ENCODE peak calls at places on chromosome 6, in five cellular contexts. L is stimulated activated CD8-positive, alpha-beta memory T cell treated with anti-CD3 and anti-CD28 coated beads, Interleukin-7, amount 100 ng/mL, for 4 hours; M is RCC 7860; U is mucosa of descending colon; J is activated CD8-positive, alpha-beta memory T cell treated with anti-CD3 and anti-CD28 coated beads, Interleukin-2, amount 50 U/mL, for 48 hours. O is an unnamed sample.

GRCh38 chr6:152356016-152356415 is 281.1 kb downstream of the SYNE1 start:
- DNase-seq in L (no peak), M (no peak), U (no peak), J (no peak), O (no peak)

GRCh38 chr6:106525111-106525884 is 104.0 kb downstream of the RTN4IP1 start:
- DNase-seq in L (no peak), M (peak), U (no peak), J (no peak), O (no peak)

GRCh38 chr6:45075246-45075645 is 252.9 kb upstream of the RUNX2 start:
- DNase-seq in L (no peak), M (peak), U (no peak), J (no peak), O (no peak)

GRCh38 chr6:15246217-15247211 is 645 bp downstream of the JARID2 start:
- DNase-seq in L (no peak), M (no peak), U (no peak), J (no peak), O (no peak)

GRCh38 chr6:15131234-15132195 is 114.4 kb upstream of the JARID2 start:
- DNase-seq in L (no peak), M (no peak), U (no peak), J (no peak), O (no peak)

GRCh38 chr6:129631070-129631469 is 78.9 kb downstream of the ARHGAP18 start:
- DNase-seq in L (no peak), M (no peak), U (no peak), J (no peak), O (no peak)

GRCh38 chr6:89357390-89357789 is 4.9 kb upstream of the UBE2J1 start:
- DNase-seq in L (no peak), M (no peak), U (no peak), J (no peak), O (no peak)

GRCh38 chr6:99712560-99712959 is 105.9 kb downstream of the PRDM13 start:
- DNase-seq in L (no peak), M (no peak), U (no peak), J (no peak), O (no peak)

GRCh38 chr6:53703047-53703446 is 37.5 kb upstream of the KLHL31 start:
- DNase-seq in L (no peak), M (no peak), U (no peak), J (no peak), O (no peak)

GRCh38 chr6:28867078-28867414 is 56.7 kb downstream of the TRIM27 start:
- DNase-seq in L (no peak), M (no peak), U (peak), J (peak), O (no peak)

GRCh38 chr6:111585969-111586315 is 19.7 kb downstream of the TRAF3IP2 start:
- DNase-seq in L (no peak), M (no peak), U (peak), J (no peak), O (no peak)

GRCh38 chr6:34578445-34579262 is 22.5 kb upstream of the SPDEF start:
- DNase-seq in L (no peak), M (no peak), U (no peak), J (no peak), O (no peak)

GRCh38 chr6:132961122-132961521 is 146.8 kb downstream of the RPS12 start:
- DNase-seq in L (no peak), M (peak), U (no peak), J (no peak), O (no peak)

GRCh38 chr6:44727651-44728630 is 340.4 kb downstream of the CDC5L start:
- DNase-seq in L (no peak), M (no peak), U (no peak), J (no peak), O (no peak)

GRCh38 chr6:102028173-102028572 is 634.7 kb downstream of the GRIK2 start:
- DNase-seq in L (no peak), M (no peak), U (no peak), J (no peak), O (no peak)

GRCh38 chr6:56759521-56759920 is 116.8 kb upstream of the DST start:
- DNase-seq in L (no peak), M (no peak), U (no peak), J (no peak), O (no peak)

GRCh38 chr6:43993881-43994523 is 133.2 kb downstream of the MRPL14 start:
- DNase-seq in L (peak), M (no peak), U (no peak), J (no peak), O (no peak)

GRCh38 chr6:90187437-90188049 is 109.1 kb downstream of the BACH2 start:
- DNase-seq in L (no peak), M (no peak), U (no peak), J (no peak), O (no peak)

GRCh38 chr6:16168858-16169257 is 40.0 kb downstream of the MYLIP start:
- DNase-seq in L (no peak), M (peak), U (peak), J (no peak), O (no peak)

GRCh38 chr6:17431581-17431980 is 38.2 kb downstream of the CAP2 start:
- DNase-seq in L (no peak), M (no peak), U (no peak), J (no peak), O (no peak)

GRCh38 chr6:133099573-133099972 is 141.6 kb upstream of the EYA4 start:
- DNase-seq in L (no peak), M (peak), U (no peak), J (no peak), O (no peak)